ENCODE peak calls at places on chromosome 14, in eight cellular contexts. N is A549, X is tibial nerve, G is stomach, O is Peyer's patch, Z is IMR-90, C is psoas muscle, H is esophagus squamous epithelium. P is an unnamed sample. For H3K4me1, the result is how much of the 10 kb centered on the place peaks cover.

GRCh38 chr14:89963288-89963978 is 7.7 kb downstream of the TDP1 start:
- DNase-seq in N (no peak), X (no peak), G (no peak), O (no peak), Z (no peak), C (no peak), H (no peak), P (no peak)

GRCh38 chr14:103281496-103282231 is 52.4 kb upstream of the EIF5 start:
- DNase-seq in N (peak), X (no peak), G (peak), O (no peak), Z (peak), C (peak), H (no peak), P (peak)

GRCh38 chr14:74852922-74853530 is 22.9 kb downstream of the PROX2 start:
- DNase-seq in N (no peak), X (no peak), G (no peak), O (no peak), Z (peak), C (no peak), H (no peak), P (no peak)

GRCh38 chr14:99467338-99468075 is 13.2 kb downstream of the SETD3 start:
- DNase-seq in N (no peak), X (no peak), G (no peak), O (no peak), Z (no peak), C (no peak), H (no peak), P (no peak)

GRCh38 chr14:74937171-74937570 is 14.1 kb upstream of the RPS6KL1 start:
- DNase-seq in N (no peak), X (no peak), G (no peak), O (no peak), Z (no peak), C (no peak), H (no peak), P (no peak)

GRCh38 chr14:67186789-67187188 is 2.5 kb upstream of the GARIN2 start:
- DNase-seq in N (no peak), X (no peak), G (no peak), O (no peak), Z (peak), C (no peak), H (no peak), P (peak)

GRCh38 chr14:100472491-100472890 is 114.7 kb downstream of the BEGAIN start:
- DNase-seq in N (no peak), X (no peak), G (no peak), O (no peak), Z (no peak), C (no peak), H (no peak), P (no peak)

GRCh38 chr14:68897559-68898160 is 81.4 kb downstream of the ACTN1 start:
- DNase-seq in N (no peak), X (no peak), G (no peak), O (no peak), Z (no peak), C (no peak), H (no peak), P (no peak)

GRCh38 chr14:69713976-69714716 is 52.8 kb upstream of the SRSF5 start:
- DNase-seq in N (no peak), X (no peak), G (no peak), O (no peak), Z (no peak), C (no peak), H (no peak), P (no peak)

GRCh38 chr14:24342889-24343288 is 3.1 kb upstream of the RIPK3 start:
- DNase-seq in N (no peak), X (no peak), G (no peak), O (no peak), Z (no peak), C (no peak), H (no peak), P (no peak)

GRCh38 chr14:75514673-75515630 is 7.3 kb upstream of the BATF start:
- DNase-seq in N (no peak), X (no peak), G (no peak), O (peak), Z (peak), C (peak), H (no peak), P (no peak)

GRCh38 chr14:53109688-53110041 is 43.5 kb downstream of the DDHD1 start:
- DNase-seq in N (no peak), X (no peak), G (no peak), O (no peak), Z (no peak), C (no peak), H (no peak), P (no peak)

GRCh38 chr14:78933948-78934524 is 763.9 kb downstream of the NRXN3 start:
- DNase-seq in N (peak), X (no peak), G (no peak), O (no peak), Z (peak), C (no peak), H (no peak), P (no peak)

GRCh38 chr14:89425931-89426330 is 8.9 kb upstream of the FOXN3 start:
- DNase-seq in N (no peak), X (no peak), G (no peak), O (peak), Z (peak), C (no peak), H (no peak), P (no peak)

GRCh38 chr14:76844223-76844622 is 18.0 kb downstream of the LRRC74A start:
- DNase-seq in N (peak), X (peak), G (peak), O (peak), Z (peak), C (peak), H (no peak), P (peak)

GRCh38 chr14:76846331-76847047 is 20.3 kb downstream of the LRRC74A start:
- DNase-seq in N (no peak), X (no peak), G (no peak), O (no peak), Z (no peak), C (no peak), H (no peak), P (no peak)

GRCh38 chr14:76848879-76849278 is 22.7 kb downstream of the LRRC74A start:
- DNase-seq in N (peak), X (no peak), G (no peak), O (no peak), Z (no peak), C (no peak), H (no peak), P (no peak)
- TF ChIP-seq CTCF in N (no peak), X (no peak), G (no peak), O (no peak), Z (no peak), C (no peak), H (no peak), P (no peak)

GRCh38 chr14:35338731-35339405 is 46.7 kb downstream of the PSMA6 start:
- DNase-seq in N (no peak), X (no peak), G (no peak), O (no peak), Z (no peak), C (no peak), H (no peak), P (no peak)
- H3K4me1 ChIP-seq in N (half or more), X (under half), G (half or more), O (under half), Z (under half), C (half or more), H (half or more), P (half or more)

GRCh38 chr14:105351920-105352871 is 37.6 kb downstream of the PACS2 start:
- DNase-seq in N (peak), X (peak), G (peak), O (peak), Z (peak), C (peak), H (no peak), P (peak)
- H3K27ac ChIP-seq in N (peak), X (peak), G (peak), O (no peak), Z (no peak), C (peak), H (no peak), P (no peak)

GRCh38 chr14:51821822-51822221 is 38.6 kb upstream of the GNG2 start:
- DNase-seq in N (no peak), X (no peak), G (no peak), O (no peak), Z (peak), C (no peak), H (no peak), P (no peak)
- TF ChIP-seq CTCF in N (no peak), X (no peak), G (no peak), O (no peak), Z (no peak), C (no peak), H (no peak), P (no peak)

P was measured in PC-9.